ENCODE peak calls at places on chromosomes 16 and 17, in four cellular contexts. H, S, N and B are unnamed samples.

GRCh38 chr17:42339221-42339620 is 49.0 kb downstream of the STAT3 start:
- DNase-seq in H (no peak), S (no peak), N (no peak), B (no peak)

GRCh38 chr16:11180489-11180888 is 75.5 kb downstream of the SOCS1 start:
- DNase-seq in S (no peak), H (no peak), N (no peak), B (no peak)

GRCh38 chr17:7856081-7856791 is 1.1 kb downstream of the NAA38 start:
- DNase-seq in S (peak), N (no peak), H (no peak), B (no peak)

GRCh38 chr17:50087912-50088405 is 7.2 kb upstream of the PDK2 start:
- DNase-seq in H (no peak), N (no peak), S (no peak), B (no peak)

GRCh38 chr17:82202981-82203380 is 9.7 kb downstream of the CCDC57 start:
- DNase-seq in H (no peak), S (no peak), N (no peak), B (no peak)

GRCh38 chr16:64489449-64489848 is 632.4 kb downstream of the CDH11 start:
- DNase-seq in N (no peak), H (no peak), S (peak), B (no peak)

GRCh38 chr16:49036126-49036525 is 245.5 kb downstream of the CBLN1 start:
- DNase-seq in S (no peak), H (no peak), N (no peak), B (no peak)

GRCh38 chr17:58344791-58345157 is 7.2 kb downstream of the SUPT4H1 start:
- DNase-seq in H (no peak), S (no peak), N (no peak), B (no peak)

GRCh38 chr17:43723697-43724359 is 34.8 kb downstream of the SOST start:
- DNase-seq in H (no peak), S (peak), N (no peak), B (no peak)

GRCh38 chr17:15351925-15352324 is 10.5 kb upstream of the TEKT3 start:
- DNase-seq in S (peak), H (no peak), N (no peak), B (no peak)

GRCh38 chr16:11627822-11628457 is 40.3 kb upstream of the SNN start:
- DNase-seq in H (no peak), S (peak), N (no peak), B (no peak)

GRCh38 chr17:47324224-47325020 is 667 bp downstream of the EFCAB13 start:
- DNase-seq in N (no peak), H (no peak), S (peak), B (no peak)

GRCh38 chr17:60060474-60060873 is 18.2 kb downstream of the HEATR6 start:
- DNase-seq in H (no peak), N (no peak), S (no peak), B (no peak)

GRCh38 chr17:31853911-31854470 is 5.1 kb downstream of the COPRS start:
- DNase-seq in S (no peak), N (no peak), H (no peak), B (no peak)

GRCh38 chr16:67356372-67356771 is 29.8 kb downstream of the LRRC36 start:
- DNase-seq in H (no peak), N (no peak), S (no peak), B (no peak)

GRCh38 chr17:81488276-81488860 is 24.2 kb downstream of the ACTG1 start:
- DNase-seq in N (no peak), S (no peak), H (no peak), B (no peak)

GRCh38 chr17:58536541-58536940 is 22.1 kb upstream of the MTMR4 start:
- DNase-seq in S (no peak), N (no peak), H (no peak), B (no peak)

GRCh38 chr16:46859719-46860152 is 24.4 kb upstream of the GPT2 start:
- DNase-seq in N (no peak), S (peak), H (no peak), B (no peak)

GRCh38 chr16:85183564-85183963 is 71.3 kb upstream of the CIBAR2 start:
- DNase-seq in S (no peak), N (no peak), H (no peak), B (no peak)

GRCh38 chr16:84194470-84195200 is 3.7 kb downstream of the ADAD2 start:
- DNase-seq in H (no peak), S (no peak), N (no peak), B (no peak)

GRCh38 chr17:3535253-3535995 is 22.2 kb downstream of the TRPV3 start:
- DNase-seq in N (peak), H (peak), S (peak), B (peak)

GRCh38 chr17:45246861-45247428 is 14.9 kb downstream of the SPATA32 start:
- DNase-seq in H (no peak), N (no peak), S (peak), B (no peak)

GRCh38 chr17:67434061-67434525 is 57.0 kb downstream of the PITPNC1 start:
- DNase-seq in N (peak), H (no peak), S (no peak), B (no peak)

GRCh38 chr16:14455577-14455976 is 174.5 kb downstream of the PARN start:
- DNase-seq in H (no peak), S (peak), N (no peak), B (no peak)

GRCh38 chr16:72872966-72873365 is 175.0 kb downstream of the ZFHX3 start:
- DNase-seq in N (no peak), S (no peak), H (no peak), B (no peak)

GRCh38 chr16:14148569-14148968 is 77.5 kb downstream of the MRTFB start:
- DNase-seq in N (no peak), H (no peak), S (peak), B (no peak)

GRCh38 chr17:63275318-63275967 is 170.7 kb downstream of the CYB561 start:
- DNase-seq in N (no peak), H (no peak), S (peak), B (no peak)